ENCODE peak calls at places on chromosome 17, in eight cellular contexts. S is neuronal stem cell; H is A549; U is mucosa of descending colon; F is heart left ventricle; C is tibial nerve; V is GM23248; N is CD8-positive, alpha-beta T cell. M is an unnamed sample. For H3K9me3, the result is how much of the 10 kb centered on the place peaks cover.

GRCh38 chr17:29584452-29585079 is 4.9 kb downstream of the GIT1 start:
- DNase-seq in S (no peak), C (no peak), F (peak), H (no peak), U (peak), N (no peak), V (no peak), M (no peak)

GRCh38 chr17:7114241-7114874 is at the start of gene ASGR2:
- DNase-seq in C (no peak), V (no peak), U (no peak), N (no peak), H (no peak), F (no peak), S (no peak), M (no peak)

GRCh38 chr17:45242015-45242414 is 19.9 kb downstream of the SPATA32 start:
- DNase-seq in N (no peak), F (no peak), S (no peak), U (no peak), V (no peak), C (no peak), H (no peak), M (no peak)

GRCh38 chr17:83030432-83030831 is 49.0 kb upstream of the METRNL start:
- DNase-seq in U (no peak), S (no peak), C (no peak), N (no peak), F (no peak), V (no peak), H (no peak), M (no peak)

GRCh38 chr17:1482686-1483445 is 9.6 kb downstream of the MYO1C start:
- DNase-seq in V (no peak), F (no peak), N (no peak), C (no peak), U (no peak), H (no peak), S (no peak), M (no peak)

GRCh38 chr17:42002792-42003301 is 14.4 kb downstream of the DNAJC7 start:
- DNase-seq in U (no peak), F (no peak), V (peak), H (peak), N (no peak), C (no peak), S (no peak), M (no peak)

GRCh38 chr17:72460711-72461110 is 339.9 kb downstream of the SOX9 start:
- DNase-seq in C (no peak), U (no peak), H (peak), S (no peak), N (no peak), V (no peak), F (no peak), M (no peak)

GRCh38 chr17:81586096-81586495 is 33.9 kb upstream of the FAAP100 start:
- DNase-seq in S (no peak), C (no peak), N (no peak), U (no peak), V (no peak), F (peak), H (no peak), M (no peak)

GRCh38 chr17:15941781-15942180 is 3.1 kb upstream of the ADORA2B start:
- DNase-seq in V (no peak), N (no peak), H (no peak), S (no peak), F (no peak), U (no peak), C (no peak), M (no peak)

GRCh38 chr17:12113156-12113555 is 92.5 kb downstream of the MAP2K4 start:
- DNase-seq in F (no peak), U (no peak), N (no peak), V (no peak), S (no peak), H (no peak), C (no peak), M (no peak)

GRCh38 chr17:30074726-30075125 is 41.9 kb upstream of the NSRP1 start:
- DNase-seq in U (no peak), V (no peak), C (no peak), F (no peak), S (no peak), H (no peak), N (no peak), M (no peak)

GRCh38 chr17:4980644-4981216 is 6.7 kb downstream of the CAMTA2 start:
- DNase-seq in N (no peak), V (peak), H (peak), U (no peak), C (peak), F (no peak), S (peak), M (no peak)

GRCh38 chr17:82092995-82093751 is 4.9 kb downstream of the FASN start:
- DNase-seq in V (no peak), C (no peak), N (no peak), S (no peak), F (no peak), U (peak), H (no peak), M (no peak)

GRCh38 chr17:4318596-4318995 is 47.9 kb downstream of the UBE2G1 start:
- DNase-seq in N (no peak), V (peak), U (no peak), H (no peak), C (no peak), S (no peak), F (no peak), M (no peak)

GRCh38 chr17:19331134-19331533 is 31.4 kb downstream of the B9D1 start:
- DNase-seq in H (no peak), V (peak), S (no peak), C (no peak), F (no peak), N (no peak), U (no peak), M (no peak)

GRCh38 chr17:35341465-35341992 is 31.9 kb downstream of the SLFN11 start:
- DNase-seq in C (no peak), S (no peak), F (no peak), N (no peak), V (no peak), H (no peak), U (no peak), M (no peak)

GRCh38 chr17:36728030-36728991 is 126.9 kb downstream of the MRM1 start:
- DNase-seq in H (no peak), F (no peak), S (no peak), N (no peak), C (no peak), V (no peak), U (no peak), M (no peak)

GRCh38 chr17:65664296-65664695 is 102.8 kb upstream of the AXIN2 start:
- DNase-seq in V (peak), C (peak), H (no peak), N (no peak), S (no peak), F (no peak), U (no peak), M (no peak)

GRCh38 chr17:61261001-61261587 is 138.5 kb upstream of the TBX2 start:
- DNase-seq in S (no peak), U (no peak), F (no peak), C (no peak), H (no peak), N (no peak), V (no peak), M (no peak)

GRCh38 chr17:71460943-71461342 is 659.9 kb upstream of the SOX9 start:
- DNase-seq in C (peak), U (peak), H (peak), S (no peak), N (no peak), V (peak), F (no peak), M (peak)

GRCh38 chr17:43316522-43317142 is 82.2 kb upstream of the ARL4D start:
- DNase-seq in U (no peak), F (no peak), V (peak), S (no peak), H (no peak), C (no peak), N (no peak), M (no peak)

GRCh38 chr17:29613856-29614255 is 8.9 kb downstream of the CORO6 start:
- DNase-seq in F (peak), V (no peak), S (no peak), C (no peak), U (no peak), H (no peak), N (no peak), M (no peak)

GRCh38 chr17:38453951-38454421 is 25.7 kb downstream of the ARHGAP23 start:
- DNase-seq in F (no peak), N (no peak), S (no peak), C (no peak), H (peak), V (peak), U (no peak), M (no peak)

GRCh38 chr17:17935321-17936271 is 36.6 kb downstream of the TOM1L2 start:
- DNase-seq in S (no peak), C (peak), N (no peak), H (peak), V (peak), F (no peak), U (peak), M (peak)

GRCh38 chr17:18985475-18985874 is 19.1 kb downstream of the FAM83G start:
- DNase-seq in N (no peak), V (no peak), F (no peak), C (no peak), S (no peak), U (peak), H (no peak), M (no peak)

DNA sequence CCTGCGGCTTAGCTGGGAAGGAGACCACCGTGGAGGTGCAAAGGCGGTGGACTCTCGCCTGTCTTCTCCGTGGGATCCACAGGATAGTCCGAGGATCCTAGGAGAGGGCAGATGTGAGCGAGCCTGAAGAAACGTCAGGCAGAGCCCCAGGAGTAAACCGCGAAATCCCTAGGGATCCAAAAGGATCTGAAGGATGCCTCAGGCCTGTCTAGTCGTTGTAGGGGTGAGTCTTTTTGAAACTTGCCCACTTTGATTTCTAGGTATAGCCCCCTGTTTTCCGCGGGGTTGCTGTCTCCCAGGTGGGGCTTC is 576.5 kb downstream of the KCNJ18 start:
- DNase-seq in N (no peak), V (no peak), F (no peak), S (no peak), H (no peak), C (no peak), U (no peak), M (no peak)
- H3K9me3 ChIP-seq in N (under half), V (under half), F (under half), S (under half), H (under half), C (under half), U (half or more), M (under half)

DNA sequence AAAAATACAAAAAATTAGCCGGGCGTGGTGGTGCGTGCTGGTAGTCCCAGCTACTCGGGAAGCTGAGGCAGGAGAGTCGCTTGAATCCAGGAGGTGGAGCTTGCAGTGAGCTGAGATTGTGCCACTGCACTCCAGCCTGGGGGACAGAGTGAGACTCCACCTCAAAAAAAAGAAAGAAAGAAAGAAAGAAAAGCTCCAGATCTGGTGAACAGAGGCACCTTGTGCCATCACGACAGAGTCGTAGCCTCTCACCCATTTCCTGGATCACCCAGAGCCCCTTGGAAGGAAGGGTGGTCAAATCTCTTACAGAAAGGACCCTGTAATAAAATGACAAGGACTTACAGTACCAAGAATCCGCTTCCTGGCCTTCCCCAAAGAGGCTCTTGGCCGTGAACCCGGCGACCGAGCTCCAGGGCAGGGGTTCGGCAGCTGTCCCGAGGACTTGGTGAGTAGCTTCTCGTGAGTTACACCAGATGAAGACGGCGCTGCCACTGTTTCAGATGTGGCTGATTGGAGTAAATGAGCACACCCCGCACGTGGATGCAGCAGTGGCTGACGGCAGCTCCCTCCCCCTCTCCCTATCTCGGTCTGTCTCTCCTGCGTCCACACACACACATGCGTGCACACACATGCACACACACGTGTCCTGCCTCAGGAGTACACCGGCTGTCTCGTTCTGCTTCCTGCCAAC is 13.5 kb downstream of the LGALS3BP start:
- DNase-seq in H (no peak), N (no peak), S (no peak), C (peak), F (no peak), U (no peak), V (peak), M (no peak)
- H3K9me3 ChIP-seq in H (under half), N (under half), S (under half), C (under half), F (under half), U (under half), V (under half), M (under half)

GRCh38 chr17:78411241-78411855 is 32.9 kb downstream of the PGS1 start:
- DNase-seq in H (no peak), V (no peak), S (no peak), U (peak), C (no peak), F (peak), N (no peak), M (peak)
- H3K9me3 ChIP-seq in H (under half), V (under half), S (under half), U (under half), C (under half), F (under half), N (under half), M (under half)

GRCh38 chr17:55687037-55687436 is 35.6 kb downstream of the TMEM100 start:
- DNase-seq in C (no peak), U (no peak), V (no peak), S (no peak), H (no peak), N (no peak), F (no peak), M (no peak)

GRCh38 chr17:55689672-55690071 is 33.0 kb downstream of the TMEM100 start:
- DNase-seq in N (no peak), V (no peak), U (no peak), C (no peak), F (no peak), S (no peak), H (no peak), M (no peak)

GRCh38 chr17:55688057-55688456 is 34.6 kb downstream of the TMEM100 start:
- DNase-seq in C (no peak), U (no peak), F (no peak), H (no peak), S (no peak), N (no peak), V (no peak), M (no peak)

GRCh38 chr17:55680983-55681382 is 41.7 kb downstream of the TMEM100 start:
- DNase-seq in H (no peak), S (no peak), U (no peak), V (no peak), F (no peak), N (no peak), C (no peak), M (no peak)

GRCh38 chr17:55683554-55684315 is 38.9 kb downstream of the TMEM100 start:
- DNase-seq in H (no peak), C (no peak), F (no peak), U (no peak), V (no peak), N (no peak), S (no peak), M (no peak)
- H3K9me3 ChIP-seq in H (under half), C (under half), F (under half), U (under half), V (under half), N (under half), S (under half), M (under half)

DNA sequence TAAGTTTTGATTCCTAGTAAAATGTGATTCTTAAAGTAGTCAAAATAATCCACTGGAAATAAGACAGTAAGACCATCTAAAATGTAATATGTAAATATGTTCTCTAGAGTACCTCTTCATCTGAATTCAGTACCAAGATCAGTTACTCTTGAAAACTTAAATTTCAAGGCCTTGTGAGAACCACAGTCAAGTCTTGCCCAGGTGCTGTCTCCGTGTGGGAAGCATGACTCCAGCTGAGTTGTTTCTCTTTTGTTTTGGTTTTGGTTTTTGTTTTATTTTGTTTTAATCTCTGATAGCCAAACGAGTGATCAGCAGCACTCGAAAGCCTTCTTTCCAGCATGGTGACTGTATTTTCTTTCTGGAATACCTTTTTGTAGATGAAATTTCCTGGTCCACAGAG is 907.0 kb downstream of the KCNJ18 start:
- DNase-seq in V (no peak), C (no peak), U (no peak), H (no peak), N (no peak), F (no peak), S (no peak), M (no peak)
- H3K9me3 ChIP-seq in V (under half), C (under half), U (under half), H (under half), N (under half), F (under half), S (under half), M (under half)

GRCh38 chr17:56893503-56893902 is 20.3 kb downstream of the TRIM25 start:
- DNase-seq in H (no peak), C (no peak), S (no peak), V (no peak), U (no peak), F (no peak), N (no peak), M (no peak)

GRCh38 chr17:56891751-56892150 is 22.1 kb downstream of the TRIM25 start:
- DNase-seq in S (no peak), N (peak), C (no peak), H (peak), V (peak), U (peak), F (peak), M (peak)

GRCh38 chr17:56890390-56890789 is 23.5 kb downstream of the TRIM25 start:
- DNase-seq in V (no peak), F (no peak), S (no peak), U (no peak), H (no peak), N (no peak), C (no peak), M (no peak)

GRCh38 chr17:56890906-56891674 is 22.8 kb downstream of the TRIM25 start:
- DNase-seq in C (no peak), F (no peak), N (no peak), U (no peak), V (no peak), S (no peak), H (no peak), M (no peak)

DNA sequence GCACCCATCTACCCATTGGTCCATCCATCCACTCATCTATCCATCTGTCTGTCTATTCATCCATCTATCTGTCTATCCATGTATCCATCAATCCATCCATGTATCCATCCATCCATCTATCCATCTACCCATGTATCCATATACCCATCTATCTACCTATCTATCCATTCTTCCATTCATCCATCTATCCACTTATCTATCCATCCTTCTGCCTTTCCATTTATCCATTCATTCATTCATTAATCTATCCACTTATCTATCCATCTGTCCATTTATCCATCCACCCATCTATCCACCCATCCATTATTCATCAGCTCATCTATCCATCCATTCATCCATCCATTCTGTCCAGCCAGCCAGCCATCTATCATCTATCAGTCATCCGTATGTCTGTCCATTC is 21.5 kb downstream of the TRIM25 start:
- DNase-seq in H (no peak), S (no peak), C (no peak), V (no peak), U (no peak), N (no peak), F (no peak), M (no peak)
- H3K9me3 ChIP-seq in H (under half), S (under half), C (under half), V (under half), U (under half), N (under half), F (under half), M (under half)

GRCh38 chr17:22671110-22671509 is 978.8 kb downstream of the KCNJ18 start:
- DNase-seq in H (no peak), F (no peak), V (no peak), C (no peak), U (no peak), N (no peak), S (no peak), M (no peak)
- H3K9me3 ChIP-seq in H (under half), F (under half), V (under half), C (under half), U (half or more), N (under half), S (under half), M (under half)